ENCODE peak calls at places on chromosome 13, in nine cellular contexts. Q is fibroblast of pulmonary artery, U is GM12865, A is left ventricle myocardium inferior, V is psoas muscle, D is GM06990, H is H1, Y is astrocyte of the spinal cord, B is fibroblast of lung. L is an unnamed sample.

GRCh38 chr13:73708393-73708985 is 425.7 kb downstream of the KLF12 start:
- DNase-seq in A (no peak), B (peak; percentile 58), H (no peak), D (peak; percentile 17), Y (peak; percentile 77), V (no peak), Q (peak; percentile 87), U (peak; percentile 64), L (peak; percentile 67)

GRCh38 chr13:96771501-96772367 is 222.5 kb downstream of the OXGR1 start:
- DNase-seq in D (no peak), Y (no peak), U (peak; percentile 8), Q (no peak), H (no peak), A (no peak), B (no peak), V (no peak), L (peak; percentile 17)

GRCh38 chr13:79128158-79128557 is 277.9 kb downstream of the RBM26 start:
- DNase-seq in V (no peak), U (peak; percentile 32), Q (peak; percentile 87), H (no peak), A (no peak), Y (peak; percentile 87), D (no peak), B (peak; percentile 74), L (peak; percentile 2)

GRCh38 chr13:79445968-79446645 is 34.8 kb upstream of the NDFIP2 start:
- DNase-seq in D (no peak), Y (no peak), Q (no peak), B (no peak), A (no peak), H (no peak), U (no peak), V (no peak), L (no peak)

GRCh38 chr13:63910406-63910957 is 2494.8 kb upstream of the PCDH20 start:
- DNase-seq in D (no peak), V (no peak), A (no peak), Y (peak; percentile 45), H (no peak), U (no peak), B (peak; percentile 14), Q (peak; percentile 38), L (no peak)

GRCh38 chr13:110108348-110109139 is 198.4 kb downstream of the COL4A1 start:
- DNase-seq in B (peak; percentile 86), Q (peak; percentile 93), U (peak; percentile 36), Y (peak; percentile 89), H (peak; percentile 50), V (peak; percentile 86), A (peak; percentile 80), D (no peak), L (peak; percentile 90)

GRCh38 chr13:21538753-21539152 is 65.2 kb downstream of the MICU2 start:
- DNase-seq in B (no peak), H (no peak), Y (no peak), U (no peak), Q (no peak), V (no peak), A (no peak), D (no peak), L (no peak)

GRCh38 chr13:107351305-107351704 is 783.4 kb upstream of the ARGLU1 start:
- DNase-seq in B (peak; percentile 43), Y (no peak), Q (peak; percentile 73), A (no peak), U (no peak), H (no peak), V (no peak), D (no peak), L (no peak)

GRCh38 chr13:89361909-89362308 is 1690.7 kb downstream of the SLITRK5 start:
- DNase-seq in V (no peak), B (no peak), Q (peak; percentile 54), U (no peak), Y (peak; percentile 10), D (no peak), H (no peak), A (no peak), L (no peak)

GRCh38 chr13:41289463-41289881 is 21.6 kb upstream of the NAA16 start:
- DNase-seq in D (no peak), U (no peak), Q (no peak), B (no peak), A (no peak), V (no peak), Y (no peak), H (no peak), L (peak; percentile 5)

GRCh38 chr13:107421028-107421427 is 794.3 kb downstream of the LIG4 start:
- DNase-seq in Q (peak; percentile 23), B (peak; percentile 71), H (no peak), Y (peak; percentile 48), U (no peak), V (no peak), A (no peak), D (no peak), L (no peak)

GRCh38 chr13:110293037-110293436 is 13.9 kb downstream of the COL4A1 start:
- DNase-seq in V (no peak), Q (no peak), B (no peak), U (no peak), H (no peak), Y (no peak), D (no peak), A (no peak), L (no peak)

GRCh38 chr13:22227895-22228294 is 557.0 kb downstream of the FGF9 start:
- DNase-seq in Q (no peak), D (no peak), A (no peak), V (no peak), U (peak; percentile 4), Y (no peak), B (no peak), H (no peak), L (no peak)

GRCh38 chr13:94712287-94712811 is at the start of gene SOX21:
- DNase-seq in B (no peak), Q (no peak), Y (no peak), H (no peak), U (no peak), A (no peak), D (peak; percentile 26), V (no peak), L (no peak)

GRCh38 chr13:38697628-38698333 is 10.9 kb downstream of the FREM2 start:
- DNase-seq in D (no peak), V (no peak), H (no peak), Y (no peak), Q (no peak), B (no peak), U (no peak), A (no peak), L (no peak)

GRCh38 chr13:28819046-28819747 is 942 bp upstream of the MTUS2 start:
- DNase-seq in H (no peak), Q (peak; percentile 35), B (peak; percentile 7), U (no peak), V (no peak), A (no peak), D (peak; percentile 5), Y (peak; percentile 12), L (peak; percentile 24)

GRCh38 chr13:102779426-102780159 is 6.0 kb upstream of the TEX30 start:
- DNase-seq in A (no peak), D (peak; percentile 17), U (no peak), V (no peak), B (no peak), Y (no peak), Q (peak; percentile 28), H (no peak), L (no peak)

GRCh38 chr13:84896128-84896527 is 903.1 kb downstream of the SLITRK6 start:
- DNase-seq in B (peak; percentile 34), Q (peak; percentile 79), A (no peak), U (peak; percentile 62), H (no peak), V (no peak), Y (peak; percentile 62), D (no peak), L (peak; percentile 49)

GRCh38 chr13:84980571-84980970 is 818.6 kb downstream of the SLITRK6 start:
- DNase-seq in D (no peak), U (no peak), Y (no peak), V (no peak), B (no peak), A (no peak), H (no peak), Q (no peak), L (no peak)

GRCh38 chr13:37715606-37716015 is 117.0 kb upstream of the POSTN start:
- DNase-seq in A (no peak), V (no peak), Y (peak; percentile 71), Q (peak; percentile 94), D (no peak), U (no peak), H (no peak), B (peak; percentile 92), L (no peak)

GRCh38 chr13:64755961-64756360 is 2474.2 kb downstream of the PCDH9 start:
- DNase-seq in Q (peak; percentile 27), U (no peak), D (no peak), A (no peak), H (no peak), B (peak; percentile 81), Y (no peak), V (no peak), L (no peak)

GRCh38 chr13:40096357-40096911 is 441.0 kb downstream of the COG6 start:
- DNase-seq in Q (no peak), H (no peak), Y (no peak), V (no peak), U (no peak), D (no peak), B (no peak), A (no peak), L (no peak)
- TF ChIP-seq CTCF in Q (no peak), H (no peak), Y (no peak), V (no peak), U (no peak), D (no peak), B (no peak), A (no peak), L (no peak)

GRCh38 chr13:62019858-62020257 is 604.2 kb upstream of the PCDH20 start:
- DNase-seq in V (no peak), D (no peak), B (no peak), Y (no peak), H (no peak), A (no peak), Q (no peak), U (no peak), L (no peak)
- H3K4me3 ChIP-seq in V (no peak overlapping the region), D (no peak overlapping the region), B (no peak overlapping the region), Y (no peak overlapping the region), H (no peak overlapping the region), A (no peak overlapping the region), Q (no peak overlapping the region), U (no peak overlapping the region), L (no peak overlapping the region)

GRCh38 chr13:98483636-98484288 is 93.1 kb downstream of the STK24 start:
- DNase-seq in D (no peak), V (no peak), Q (no peak), H (no peak), U (no peak), Y (no peak), A (no peak), B (peak; percentile 21), L (peak; percentile 25)
- TF ChIP-seq CTCF in D (no peak), V (no peak), Q (no peak), H (no peak), U (no peak), Y (no peak), A (no peak), B (no peak), L (peak; percentile 4)

DNA sequence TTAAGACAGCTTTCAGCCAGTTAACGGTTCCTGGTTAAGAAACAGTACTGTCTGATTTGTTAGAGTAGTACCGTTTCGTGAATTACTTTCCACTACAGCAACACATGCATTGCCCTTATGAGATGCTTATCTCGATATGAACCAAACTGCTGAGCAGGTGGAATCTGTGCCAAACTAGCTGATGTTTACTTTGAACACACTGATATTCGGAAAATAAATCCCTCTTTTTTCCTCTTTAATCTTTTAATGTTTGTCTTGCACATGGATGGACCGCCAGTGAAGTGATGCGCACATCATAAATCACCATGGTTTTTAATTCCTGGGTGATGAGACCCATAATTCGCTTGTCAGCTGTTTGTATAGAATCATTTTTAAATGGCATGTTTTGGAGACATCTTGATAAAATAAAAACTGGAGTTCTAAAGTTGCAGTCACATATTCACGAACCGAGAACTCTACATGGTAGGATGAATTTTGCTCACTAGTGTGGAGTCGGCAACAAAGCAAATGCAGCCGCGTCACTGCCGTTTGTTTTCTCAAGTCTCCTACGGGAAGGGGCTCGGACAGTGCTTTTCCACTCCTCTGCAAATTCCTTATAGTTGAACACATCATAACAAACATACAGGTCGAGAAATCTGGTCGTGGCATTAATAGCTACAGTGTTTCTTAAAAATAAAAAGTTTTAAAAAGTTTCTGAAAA is 1.1 kb downstream of the GJA3 start:
- DNase-seq in U (no peak), B (peak; percentile 53), Y (peak; percentile 21), Q (peak; percentile 32), A (no peak), H (no peak), D (no peak), V (no peak), L (no peak)
- H3K4me3 ChIP-seq in U (peak overlapping the region; percentile 80), B (peak overlapping the region; percentile 52), Y (peak overlapping the region; percentile 24), Q (peak overlapping the region; percentile 43), A (peak overlapping the region; percentile 74), H (peak overlapping the region; percentile 45), D (peak overlapping the region; percentile 67), V (no peak overlapping the region), L (peak overlapping the region; percentile 47)